ENCODE peak calls at places on chromosomes 1 and 21, in ten cellular contexts. X is heart left ventricle; S is lung; P is CD8-positive, alpha-beta T cell; Y is right atrium auricular region; B is A549; L is transverse colon; D is neuronal stem cell; F is AG04450; T is tibial artery. E is an unnamed sample.
A peak's percentile ranks its signal among the peaks of the same experiment; 100 is the strongest.

GRCh38 chr1:208335386-208335785 is 91.2 kb upstream of the PLXNA2 start:
- DNase-seq in P (no peak), X (no peak), D (peak; percentile 58), Y (no peak), F (no peak), T (no peak), L (no peak), S (no peak), B (no peak), E (no peak)

GRCh38 chr1:190754769-190755168 is 277.1 kb upstream of the BRINP3 start:
- DNase-seq in D (no peak), F (peak; percentile 13), S (no peak), P (no peak), L (no peak), X (no peak), Y (no peak), B (peak; percentile 26), T (no peak), E (no peak)

GRCh38 chr1:206000641-206001339 is 2.4 kb downstream of the RAB7B start:
- DNase-seq in S (no peak), F (no peak), D (no peak), P (no peak), B (no peak), L (no peak), Y (no peak), X (no peak), T (no peak), E (no peak)

GRCh38 chr1:185108324-185108723 is 48.4 kb downstream of the TRMT1L start:
- DNase-seq in X (no peak), Y (no peak), T (no peak), F (no peak), L (no peak), S (no peak), B (peak; percentile 19), P (no peak), D (no peak), E (no peak)

GRCh38 chr1:226716577-226716976 is 22.5 kb downstream of the ITPKB start:
- DNase-seq in B (no peak), P (no peak), T (no peak), S (no peak), F (no peak), L (no peak), D (no peak), Y (no peak), X (no peak), E (no peak)

GRCh38 chr1:44073528-44073927 is 42.3 kb upstream of the SLC6A9 start:
- DNase-seq in P (no peak), S (no peak), D (no peak), L (no peak), B (no peak), F (no peak), T (peak; percentile 23), Y (no peak), X (no peak), E (no peak)

GRCh38 chr1:103112535-103112934 is 4.2 kb upstream of the COL11A1 start:
- DNase-seq in S (no peak), D (no peak), F (no peak), Y (no peak), T (no peak), P (no peak), X (no peak), L (no peak), B (no peak), E (no peak)

GRCh38 chr1:152047607-152047953 is 10.8 kb upstream of the S100A11 start:
- DNase-seq in T (peak; percentile 52), B (no peak), S (no peak), Y (peak; percentile 72), X (no peak), F (no peak), L (no peak), P (no peak), D (no peak), E (peak; percentile 95)

GRCh38 chr1:107662976-107663375 is 302.0 kb downstream of the VAV3 start:
- DNase-seq in Y (no peak), L (no peak), X (no peak), D (no peak), S (no peak), T (no peak), B (no peak), P (no peak), F (no peak), E (no peak)

GRCh38 chr21:29335720-29336119 is 37.0 kb downstream of the BACH1 start:
- DNase-seq in Y (no peak), F (no peak), P (no peak), T (no peak), D (no peak), X (no peak), L (no peak), S (no peak), B (no peak), E (no peak)

GRCh38 chr1:5781079-5781478 is 211.1 kb downstream of the NPHP4 start:
- DNase-seq in T (no peak), B (no peak), S (no peak), Y (no peak), P (no peak), L (no peak), D (no peak), X (no peak), F (no peak), E (no peak)

GRCh38 chr1:101238041-101238515 is 1.3 kb downstream of the S1PR1 start:
- DNase-seq in D (no peak), F (no peak), B (no peak), Y (no peak), P (peak; percentile 53), S (no peak), X (no peak), T (no peak), L (no peak), E (no peak)

GRCh38 chr1:17207966-17208418 is 3.1 kb downstream of the PADI1 start:
- DNase-seq in F (no peak), Y (no peak), S (no peak), L (no peak), X (no peak), B (peak; percentile 79), T (no peak), D (no peak), P (peak; percentile 6), E (no peak)

GRCh38 chr21:38244407-38244787 is 12.4 kb upstream of the KCNJ15 start:
- DNase-seq in S (no peak), D (no peak), Y (no peak), B (no peak), T (no peak), L (no peak), F (no peak), X (no peak), P (no peak), E (no peak)

DNA sequence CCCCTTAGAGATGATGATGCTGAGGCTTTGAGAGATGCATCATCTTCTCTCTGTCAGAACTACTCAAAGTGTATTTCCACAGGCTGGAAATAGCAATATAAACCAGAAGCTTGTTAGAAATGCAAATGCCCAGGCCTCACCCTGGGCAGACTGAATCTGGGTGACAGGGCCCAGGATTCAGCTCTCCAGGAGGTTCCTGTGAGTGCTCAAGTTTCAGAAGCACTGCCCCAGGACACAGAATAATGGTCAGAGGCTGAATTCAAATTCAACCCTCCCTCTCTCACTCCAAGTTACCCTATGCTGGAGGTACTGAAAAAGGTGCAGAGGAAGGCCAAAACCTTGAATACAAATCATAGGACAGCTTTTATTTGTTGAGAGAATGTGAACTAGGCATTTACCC is 98.5 kb upstream of the NGF start:
- DNase-seq in Y (no peak), P (no peak), F (no peak), L (no peak), B (no peak), S (no peak), T (no peak), X (no peak), D (no peak), E (no peak)
- H3K27ac ChIP-seq in Y (no peak overlapping the region), P (no peak overlapping the region), F (no peak overlapping the region), L (no peak overlapping the region), B (no peak overlapping the region), S (no peak overlapping the region), T (no peak overlapping the region), X (no peak overlapping the region), D (no peak overlapping the region), E (no peak overlapping the region)

GRCh38 chr1:10693152-10693496 is 103.3 kb downstream of the CASZ1 start:
- DNase-seq in B (no peak), X (no peak), L (no peak), D (no peak), T (no peak), F (no peak), Y (no peak), S (no peak), P (no peak), E (no peak)

GRCh38 chr1:10694633-10695627 is 101.5 kb downstream of the CASZ1 start:
- DNase-seq in B (peak; percentile 75), Y (peak; percentile 85), L (peak; percentile 90), X (peak; percentile 92), P (peak; percentile 68), F (no peak), T (peak; percentile 87), S (peak; percentile 87), D (peak; percentile 89), E (peak; percentile 37)

GRCh38 chr1:10692401-10693021 is 103.9 kb downstream of the CASZ1 start:
- DNase-seq in F (no peak), S (peak; percentile 71), B (peak; percentile 52), X (peak; percentile 58), T (no peak), Y (no peak), D (no peak), L (peak; percentile 86), P (peak; percentile 53), E (no peak)

GRCh38 chr1:10693497-10694273 is 102.8 kb downstream of the CASZ1 start:
- DNase-seq in Y (no peak), P (peak; percentile 19), B (no peak), L (peak; percentile 49), F (no peak), S (no peak), X (no peak), T (no peak), D (no peak), E (no peak)

DNA sequence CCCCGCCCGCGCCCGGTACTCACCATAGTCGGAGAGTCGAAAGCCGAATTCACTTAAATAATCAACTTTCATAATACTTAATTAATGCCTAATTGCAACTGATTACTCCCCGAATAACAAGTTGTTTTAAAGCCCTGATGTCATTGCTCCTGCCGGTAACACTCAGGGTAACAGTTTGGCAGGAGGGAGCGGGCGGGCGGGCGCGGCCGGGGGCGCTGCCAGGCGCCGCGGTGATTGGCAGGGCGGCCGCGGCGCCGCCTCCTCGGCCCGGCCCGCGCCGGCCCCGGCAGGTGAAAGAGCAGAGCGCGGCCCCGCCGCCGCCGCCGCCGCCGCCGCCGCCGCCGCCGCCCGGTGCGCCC is 102.2 kb downstream of the CASZ1 start:
- DNase-seq in X (no peak), Y (no peak), D (no peak), P (no peak), T (no peak), S (peak; percentile 57), F (no peak), L (no peak), B (peak; percentile 35), E (no peak)
- H3K27ac ChIP-seq in X (peak overlapping the region; percentile 90), Y (peak overlapping the region; percentile 89), D (no peak overlapping the region), P (peak overlapping the region; percentile 71), T (peak overlapping the region; percentile 88), S (no peak overlapping the region), F (no peak overlapping the region), L (peak overlapping the region; percentile 95), B (peak overlapping the region; percentile 41), E (peak overlapping the region; percentile 52)

GRCh38 chr1:223257856-223258255 is 106.1 kb downstream of the SUSD4 start:
- DNase-seq in D (no peak), L (no peak), S (peak; percentile 3), B (no peak), X (no peak), P (no peak), T (no peak), F (no peak), Y (no peak), E (no peak)
- H3K27ac ChIP-seq in D (no peak overlapping the region), L (no peak overlapping the region), S (no peak overlapping the region), B (peak overlapping the region; percentile 73), X (no peak overlapping the region), P (no peak overlapping the region), T (no peak overlapping the region), F (no peak overlapping the region), Y (no peak overlapping the region), E (no peak overlapping the region)

GRCh38 chr1:2987773-2988172 is 33.5 kb upstream of the ACTRT2 start:
- DNase-seq in P (no peak), F (no peak), D (no peak), T (no peak), B (no peak), Y (no peak), S (no peak), L (no peak), X (no peak), E (no peak)
- H3K27ac ChIP-seq in P (no peak overlapping the region), F (no peak overlapping the region), D (no peak overlapping the region), T (no peak overlapping the region), B (no peak overlapping the region), Y (no peak overlapping the region), S (no peak overlapping the region), L (no peak overlapping the region), X (no peak overlapping the region), E (no peak overlapping the region)